ENCODE peak calls at places on chromosomes 3 and 15, in nine cellular contexts. A is stomach, B is GM13977, O is B cell, X is upper lobe of right lung, Z is MCF 10A, H is cardiac fibroblast, U is AG10803, D is astrocyte of the spinal cord. N is an unnamed sample.

GRCh38 chr3:10774129-10774670 is 41.8 kb upstream of the SLC6A11 start:
- DNase-seq in A (no peak), B (no peak), O (no peak), X (no peak), Z (no peak), H (no peak), U (no peak), D (no peak), N (no peak)

GRCh38 chr3:69320867-69321266 is 65.0 kb downstream of the FRMD4B start:
- DNase-seq in A (no peak), B (peak), O (no peak), X (no peak), Z (no peak), H (peak), U (no peak), D (no peak), N (no peak)

GRCh38 chr15:63998489-63998888 is 47.8 kb downstream of the DAPK2 start:
- DNase-seq in A (no peak), B (no peak), O (no peak), X (no peak), Z (no peak), H (no peak), U (no peak), D (no peak), N (no peak)

GRCh38 chr15:38300395-38300794 is 47.8 kb downstream of the SPRED1 start:
- DNase-seq in A (no peak), B (no peak), O (no peak), X (no peak), Z (peak), H (peak), U (peak), D (peak), N (peak)

GRCh38 chr3:23099677-23100076 is 103.5 kb upstream of the UBE2E2 start:
- DNase-seq in A (no peak), B (no peak), O (no peak), X (no peak), Z (no peak), H (no peak), U (no peak), D (no peak), N (no peak)

GRCh38 chr15:68610825-68611224 is 32.0 kb downstream of the CORO2B start:
- DNase-seq in A (no peak), B (no peak), O (no peak), X (no peak), Z (no peak), H (no peak), U (no peak), D (no peak), N (no peak)

GRCh38 chr3:33437556-33438283 is 2.5 kb downstream of the UBP1 start:
- DNase-seq in A (no peak), B (no peak), O (no peak), X (no peak), Z (peak), H (peak), U (peak), D (peak), N (peak)

GRCh38 chr15:89167267-89168176 is 53.9 kb downstream of the RLBP1 start:
- DNase-seq in A (peak), B (peak), O (no peak), X (no peak), Z (peak), H (peak), U (peak), D (peak), N (peak)

GRCh38 chr15:71471347-71471746 is 339.0 kb upstream of the NR2E3 start:
- DNase-seq in A (no peak), B (peak), O (no peak), X (no peak), Z (peak), H (no peak), U (no peak), D (no peak), N (no peak)

GRCh38 chr3:101854608-101855304 is 5.4 kb downstream of the NFKBIZ start:
- DNase-seq in A (peak), B (no peak), O (no peak), X (no peak), Z (no peak), H (no peak), U (no peak), D (no peak), N (no peak)

GRCh38 chr3:196600359-196600758 is 31.9 kb downstream of the FBXO45 start:
- DNase-seq in A (no peak), B (no peak), O (no peak), X (no peak), Z (no peak), H (no peak), U (no peak), D (no peak), N (no peak)

DNA sequence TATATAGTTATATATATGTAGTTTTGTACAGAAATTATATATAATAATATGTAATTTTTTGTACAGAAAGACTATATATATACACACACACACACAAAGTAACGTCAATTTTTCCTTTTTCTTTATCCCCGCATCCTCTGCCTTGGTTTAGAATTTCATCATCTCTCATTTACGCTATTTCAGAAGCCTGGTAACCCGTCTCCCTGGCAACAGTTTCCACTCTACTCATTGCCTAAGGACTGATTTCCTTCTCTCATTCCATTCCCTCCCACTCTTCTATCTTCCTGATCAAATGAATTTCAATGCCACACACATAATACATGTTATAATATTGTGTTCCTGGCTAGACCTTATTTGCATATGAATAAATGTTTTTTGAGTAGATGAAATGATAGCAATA is 47.8 kb upstream of the NDN start:
- DNase-seq in A (no peak), B (no peak), O (no peak), X (no peak), Z (no peak), H (no peak), U (no peak), D (no peak), N (no peak)
- TF ChIP-seq CTCF in A (no peak), B (no peak), O (no peak), X (no peak), Z (no peak), H (no peak), U (no peak), D (no peak), N (no peak)

GRCh38 chr3:154931484-154931883 is 148.6 kb upstream of the MME start:
- DNase-seq in A (no peak), B (no peak), O (no peak), X (no peak), Z (peak), H (peak), U (peak), D (peak), N (peak)
- TF ChIP-seq CTCF in A (no peak), B (no peak), O (no peak), X (no peak), Z (no peak), H (no peak), U (no peak), D (no peak), N (no peak)

GRCh38 chr3:52055537-52056351 is 627 bp downstream of the DUSP7 start:
- DNase-seq in A (peak), B (peak), O (peak), X (peak), Z (no peak), H (peak), U (peak), D (peak), N (peak)
- TF ChIP-seq CTCF in A (no peak), B (peak), O (no peak), X (no peak), Z (peak), H (no peak), U (peak), D (peak), N (no peak)

GRCh38 chr3:115436767-115437301 is 186.5 kb upstream of the GAP43 start:
- DNase-seq in A (no peak), B (no peak), O (no peak), X (no peak), Z (peak), H (peak), U (peak), D (peak), N (peak)
- TF ChIP-seq CTCF in A (no peak), B (no peak), O (no peak), X (no peak), Z (peak), H (peak), U (peak), D (peak), N (peak)

DNA sequence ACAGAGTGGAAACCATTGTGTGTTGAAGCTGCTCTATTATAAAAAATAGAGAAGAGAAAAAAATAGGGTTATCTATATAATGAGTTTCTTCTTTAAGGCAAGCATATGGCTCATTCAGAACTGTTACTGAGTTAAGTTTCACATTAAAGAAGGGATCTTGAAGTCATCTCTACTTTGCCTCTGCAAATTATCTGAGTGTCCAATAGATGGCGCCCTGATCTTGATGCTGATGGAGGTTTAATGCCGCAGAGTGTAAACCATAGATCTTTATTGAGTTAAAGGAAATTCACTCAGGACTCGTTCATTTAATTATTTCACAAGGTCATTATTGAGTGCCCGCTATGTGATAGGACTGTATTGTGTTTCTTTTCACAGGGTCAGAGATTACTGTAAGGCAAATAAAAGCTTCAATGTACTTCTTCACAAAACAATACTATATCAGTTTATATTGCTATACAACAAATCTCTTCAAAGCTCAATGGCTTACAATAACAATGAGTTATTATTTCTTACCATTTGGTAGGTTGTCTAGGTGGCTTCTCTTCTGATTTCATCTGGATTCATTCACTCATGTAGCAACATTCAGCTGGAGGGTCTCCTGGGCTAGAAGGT is 171.4 kb downstream of the NSUN3 start:
- DNase-seq in A (no peak), B (peak), O (no peak), X (no peak), Z (peak), H (peak), U (peak), D (peak), N (peak)
- TF ChIP-seq CTCF in A (peak), B (peak), O (peak), X (peak), Z (peak), H (peak), U (peak), D (peak), N (peak)

GRCh38 chr15:90648137-90649070 is 68.7 kb upstream of the BLM start:
- DNase-seq in A (peak), B (peak), O (peak), X (peak), Z (peak), H (peak), U (peak), D (peak), N (peak)

GRCh38 chr15:90646662-90647305 is 70.4 kb upstream of the BLM start:
- DNase-seq in A (no peak), B (no peak), O (no peak), X (no peak), Z (no peak), H (no peak), U (no peak), D (no peak), N (no peak)

GRCh38 chr15:90647326-90647725 is 69.8 kb upstream of the BLM start:
- DNase-seq in A (no peak), B (no peak), O (no peak), X (no peak), Z (no peak), H (no peak), U (no peak), D (no peak), N (no peak)

GRCh38 chr15:90650956-90651689 is 66.0 kb upstream of the BLM start:
- DNase-seq in A (no peak), B (no peak), O (no peak), X (no peak), Z (no peak), H (no peak), U (no peak), D (no peak), N (no peak)

DNA sequence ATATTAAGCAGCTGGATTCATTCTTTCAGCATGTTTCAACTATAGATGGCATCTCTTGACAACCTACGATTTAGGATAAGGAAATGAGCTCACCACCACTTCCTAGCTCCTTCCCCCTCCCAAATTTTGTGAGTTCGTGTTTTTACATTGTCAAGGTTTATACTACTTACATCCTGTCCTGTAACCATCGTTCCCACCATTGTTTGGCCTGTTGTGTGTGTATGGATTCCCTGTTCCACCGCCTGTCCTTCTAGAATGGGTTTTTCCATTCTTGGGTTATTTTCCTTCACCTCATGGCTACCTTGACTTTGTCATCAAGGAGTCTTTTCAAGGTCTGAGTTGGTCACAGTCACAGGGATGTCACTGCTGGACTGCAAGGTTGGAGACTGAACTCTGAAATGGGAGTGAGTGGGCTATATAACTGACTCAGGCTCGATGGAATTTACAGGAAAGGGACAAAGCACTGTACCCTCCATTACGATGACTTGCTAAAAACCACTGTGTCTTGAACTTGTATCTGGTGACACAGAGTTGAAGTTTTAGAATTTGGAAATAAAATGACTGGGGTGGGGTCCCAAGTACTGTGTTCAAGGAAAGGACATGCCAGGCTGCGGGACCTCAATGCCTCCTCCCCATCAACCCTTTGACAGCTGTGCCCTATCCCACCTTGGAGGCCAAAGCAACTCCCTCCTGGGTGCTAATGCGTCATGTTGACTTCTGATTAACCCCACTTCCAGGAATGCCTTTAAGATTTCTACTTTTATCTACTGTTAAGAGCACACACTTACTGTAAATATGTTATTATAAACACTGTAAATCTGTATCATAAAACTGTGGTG is 66.8 kb upstream of the BLM start:
- DNase-seq in A (no peak), B (no peak), O (no peak), X (no peak), Z (no peak), H (peak), U (peak), D (peak), N (peak)
- TF ChIP-seq CTCF in A (no peak), B (no peak), O (no peak), X (no peak), Z (no peak), H (no peak), U (no peak), D (no peak), N (no peak)

DNA sequence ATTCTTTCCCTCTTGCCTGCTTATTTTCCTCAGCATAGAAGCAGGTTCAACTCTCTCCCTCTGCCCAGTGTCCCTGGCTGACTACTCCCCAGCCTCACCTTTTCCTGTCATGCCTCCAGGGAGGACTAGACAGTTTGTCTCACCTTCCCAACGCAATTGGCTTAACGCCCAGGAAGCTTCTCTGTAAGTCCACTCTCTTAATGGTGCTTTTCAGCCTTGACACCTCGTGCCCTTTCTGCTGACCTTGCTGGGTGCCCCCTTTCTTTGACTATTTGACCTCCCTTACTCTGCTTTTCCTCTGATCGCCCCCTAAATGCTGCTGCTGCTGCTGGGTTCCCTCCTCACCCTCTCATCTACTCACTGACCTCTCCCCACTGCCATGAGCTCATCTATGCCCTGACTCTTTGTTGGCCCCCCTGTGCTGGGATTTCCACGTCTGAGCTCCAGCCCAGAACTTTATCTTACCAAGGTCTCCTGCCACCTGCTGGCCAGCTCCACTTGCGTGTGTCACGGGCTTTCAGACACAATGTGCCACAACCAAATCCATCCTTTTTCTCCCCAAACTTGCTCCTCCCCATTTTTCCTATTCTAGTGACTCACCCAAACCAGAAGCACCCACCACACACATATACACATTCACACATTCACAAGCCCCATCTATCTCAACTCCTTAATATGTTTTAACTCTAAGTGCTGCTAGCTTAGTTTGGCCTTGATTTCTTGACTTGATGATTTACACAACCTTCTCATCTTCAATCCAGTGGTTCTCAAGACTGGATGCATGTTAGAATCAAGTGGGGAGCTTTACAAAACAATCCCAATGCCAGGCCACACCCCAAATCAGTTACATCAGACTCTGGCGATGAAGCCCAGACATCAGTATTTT is 16.6 kb downstream of the EPB42 start:
- DNase-seq in A (peak), B (peak), O (peak), X (no peak), Z (peak), H (peak), U (peak), D (peak), N (peak)
- TF ChIP-seq CTCF in A (peak), B (peak), O (peak), X (peak), Z (peak), H (peak), U (peak), D (peak), N (peak)

DNA sequence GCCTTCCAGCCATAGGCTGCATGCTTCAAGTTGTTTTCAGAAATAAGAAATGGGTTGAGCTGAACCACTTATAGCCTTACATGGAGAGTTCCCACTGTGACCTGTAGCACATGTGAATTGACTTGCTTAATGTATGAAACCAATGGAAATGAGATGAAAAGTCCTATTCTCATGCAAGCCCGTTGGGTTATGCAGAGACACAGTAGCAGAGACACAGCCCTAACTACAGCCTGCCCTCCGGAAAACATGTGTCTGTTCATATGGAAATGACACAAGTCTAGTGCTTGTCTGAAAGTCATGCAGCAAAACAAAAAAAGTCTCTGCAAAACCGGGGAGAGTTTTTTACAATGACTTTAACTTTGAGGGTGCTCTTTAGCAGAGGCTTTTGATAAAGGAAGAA is 14.5 kb downstream of the HIGD2B start:
- DNase-seq in A (no peak), B (no peak), O (no peak), X (no peak), Z (no peak), H (no peak), U (no peak), D (no peak), N (no peak)
- TF ChIP-seq CTCF in A (no peak), B (peak), O (no peak), X (no peak), Z (no peak), H (no peak), U (no peak), D (no peak), N (no peak)

DNA sequence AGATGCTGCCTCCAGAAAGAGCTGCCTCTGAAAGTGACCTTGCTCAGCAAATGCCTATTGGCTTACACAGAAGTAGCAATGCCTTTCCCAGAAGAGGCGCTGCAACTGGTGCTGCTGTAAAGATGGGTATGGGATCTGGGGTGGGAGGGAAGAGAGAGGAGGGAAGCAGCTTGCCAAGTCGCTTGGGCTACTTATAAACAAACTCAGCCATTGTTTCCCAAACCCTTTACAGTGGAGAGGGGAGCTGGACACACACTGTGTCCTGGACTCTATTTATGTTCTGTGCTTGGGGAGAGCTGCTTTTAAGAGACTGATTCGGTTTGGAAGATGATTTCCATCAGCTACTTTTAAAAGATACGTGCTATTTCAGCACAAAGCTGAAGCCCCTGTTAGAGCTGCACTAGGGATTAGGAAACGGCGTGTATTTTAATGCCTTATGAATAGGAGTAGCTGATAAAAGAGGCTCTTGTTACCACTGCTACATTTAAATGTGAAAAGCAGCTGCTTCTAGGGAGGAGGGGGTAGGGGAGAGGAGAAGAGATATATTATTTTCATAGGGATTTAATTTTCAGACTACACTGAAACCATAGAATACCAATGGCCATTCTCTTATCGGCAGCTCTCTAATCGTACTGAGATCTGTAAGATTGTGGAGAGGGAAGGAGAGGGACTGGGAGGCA is 440.6 kb downstream of the MCTP2 start:
- DNase-seq in A (no peak), B (no peak), O (no peak), X (no peak), Z (no peak), H (peak), U (no peak), D (peak), N (peak)
- TF ChIP-seq CTCF in A (no peak), B (no peak), O (no peak), X (no peak), Z (no peak), H (no peak), U (no peak), D (peak), N (no peak)

N was measured in foreskin fibroblast.